ENCODE peak calls at places on chromosomes 1 and 21, in six cellular contexts. L is fibroblast of the aortic adventitia, Q is ovary, A is left ventricle myocardium inferior, C is epithelial cell of esophagus, O is fibroblast of villous mesenchyme. W is an unnamed sample.

GRCh38 chr1:231153726-231154125 is 8.1 kb upstream of the TRIM67 start:
- DNase-seq in L (no peak), Q (no peak), A (no peak), C (peak; percentile 21), O (no peak), W (no peak)

GRCh38 chr21:39444406-39445145 is 1.0 kb downstream of the LCA5L start:
- DNase-seq in L (peak; percentile 60), Q (no peak), A (no peak), C (peak; percentile 21), O (peak; percentile 49), W (peak; percentile 63)

GRCh38 chr1:112460672-112461071 is 48.1 kb upstream of the WNT2B start:
- DNase-seq in L (no peak), Q (no peak), A (no peak), C (peak; percentile 24), O (no peak), W (peak; percentile 62)

GRCh38 chr1:6889875-6890480 is 104.7 kb downstream of the CAMTA1 start:
- DNase-seq in L (peak; percentile 78), Q (peak; percentile 56), A (no peak), C (peak; percentile 68), O (peak; percentile 73), W (peak; percentile 77)

GRCh38 chr1:1182491-1183220 is 9.0 kb downstream of the TTLL10 start:
- DNase-seq in L (no peak), Q (peak; percentile 10), A (peak; percentile 14), C (no peak), O (no peak), W (no peak)

GRCh38 chr1:113874017-113874879 is 2.7 kb upstream of the PTPN22 start:
- DNase-seq in L (peak; percentile 57), Q (no peak), A (no peak), C (peak; percentile 83), O (no peak), W (peak; percentile 49)

GRCh38 chr1:16324456-16324890 is 27.8 kb downstream of the FBXO42 start:
- DNase-seq in L (peak; percentile 89), Q (no peak), A (no peak), C (peak; percentile 80), O (peak; percentile 65), W (peak; percentile 79)

GRCh38 chr1:246587606-246588005 is 21.4 kb downstream of the CNST start:
- DNase-seq in L (peak; percentile 86), Q (no peak), A (no peak), C (peak; percentile 65), O (peak; percentile 76), W (peak; percentile 76)

GRCh38 chr1:75472089-75472970 is 138.6 kb downstream of the SLC44A5 start:
- DNase-seq in L (no peak), Q (no peak), A (no peak), C (no peak), O (no peak), W (no peak)

GRCh38 chr21:33750017-33750416 is 107.7 kb downstream of the ITSN1 start:
- DNase-seq in L (no peak), Q (no peak), A (peak; percentile 35), C (no peak), O (no peak), W (no peak)

GRCh38 chr21:26887241-26887640 is 42.0 kb upstream of the ADAMTS1 start:
- DNase-seq in L (peak; percentile 87), Q (no peak), A (no peak), C (no peak), O (no peak), W (peak; percentile 37)

GRCh38 chr1:227131193-227131592 is 187.1 kb downstream of the CDC42BPA start:
- DNase-seq in L (peak; percentile 68), Q (no peak), A (no peak), C (peak; percentile 30), O (peak; percentile 43), W (peak; percentile 74)

GRCh38 chr1:167638064-167638463 is 8.0 kb downstream of the RCSD1 start:
- DNase-seq in L (no peak), Q (no peak), A (no peak), C (no peak), O (no peak), W (no peak)

GRCh38 chr1:85363526-85363925 is 87.1 kb upstream of the BCL10 start:
- DNase-seq in L (no peak), Q (no peak), A (no peak), C (no peak), O (no peak), W (no peak)

GRCh38 chr1:2611034-2611501 is 21.7 kb downstream of the MMEL1 start:
- DNase-seq in L (no peak), Q (no peak), A (no peak), C (peak; percentile 25), O (peak; percentile 6), W (no peak)

GRCh38 chr1:28580706-28581530 is 11.1 kb upstream of the RAB42 start:
- DNase-seq in L (peak; percentile 47), Q (no peak), A (no peak), C (peak; percentile 51), O (peak; percentile 34), W (peak; percentile 57)

GRCh38 chr1:28582248-28582615 is 9.8 kb upstream of the RAB42 start:
- DNase-seq in L (peak; percentile 62), Q (no peak), A (no peak), C (peak; percentile 38), O (peak; percentile 48), W (peak; percentile 58)

GRCh38 chr1:28578696-28579218 is 13.3 kb upstream of the RAB42 start:
- DNase-seq in L (no peak), Q (no peak), A (no peak), C (no peak), O (no peak), W (no peak)

GRCh38 chr1:28579374-28579773 is 12.7 kb upstream of the RAB42 start:
- DNase-seq in L (no peak), Q (no peak), A (no peak), C (no peak), O (no peak), W (no peak)

DNA sequence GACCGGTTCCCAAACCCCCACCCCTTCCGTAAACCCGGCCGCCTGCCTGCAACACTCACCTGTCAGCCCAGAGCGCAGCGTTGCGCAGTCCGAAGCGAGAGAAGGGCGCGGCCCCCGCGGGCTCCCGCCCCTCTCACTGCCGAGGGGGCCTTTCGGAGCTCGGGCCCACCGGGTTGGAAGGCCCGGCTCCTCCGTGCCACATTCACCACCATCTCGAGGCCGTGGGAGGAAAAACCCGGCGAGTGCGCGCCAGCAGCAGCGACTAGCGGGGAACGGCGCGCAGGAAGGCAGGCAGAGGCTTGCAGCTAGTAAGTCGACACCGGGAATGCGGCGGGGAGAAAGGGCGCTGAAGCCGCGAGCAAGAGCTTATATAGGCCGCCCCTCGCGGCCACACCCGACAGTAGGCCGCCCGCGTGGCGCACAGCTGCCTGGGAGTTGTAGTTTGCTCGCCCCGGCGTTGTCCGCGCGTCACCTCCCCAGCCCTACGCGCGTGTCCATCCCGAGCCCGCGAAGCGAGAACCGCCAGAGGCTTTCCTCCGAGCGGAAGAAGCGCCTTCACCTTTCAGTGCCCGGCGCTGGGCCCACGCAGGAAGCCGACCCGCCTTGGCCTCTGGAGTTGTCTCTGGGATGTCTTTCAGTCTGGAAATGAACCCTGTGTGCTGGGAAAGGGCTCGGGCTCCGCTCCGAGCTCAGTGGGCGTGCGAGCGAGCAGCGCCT is 10.4 kb upstream of the RAB42 start:
- DNase-seq in L (peak; percentile 95), Q (peak; percentile 95), A (peak; percentile 97), C (peak; percentile 95), O (peak; percentile 97), W (peak; percentile 98)
- TF ChIP-seq CTCF in L (no peak), Q (peak; percentile 49), A (peak; percentile 36), C (no peak), O (no peak), W (no peak)

GRCh38 chr1:115056395-115056798 is 26.8 kb downstream of the TSHB start:
- DNase-seq in L (peak; percentile 35), Q (no peak), A (no peak), C (no peak), O (peak; percentile 34), W (peak; percentile 62)

GRCh38 chr1:115062542-115063004 is 26.7 kb downstream of the TSPAN2 start:
- DNase-seq in L (peak; percentile 30), Q (no peak), A (peak; percentile 42), C (peak; percentile 70), O (peak; percentile 6), W (peak; percentile 29)

GRCh38 chr1:115052454-115053083 is 22.9 kb downstream of the TSHB start:
- DNase-seq in L (peak; percentile 50), Q (peak; percentile 24), A (peak; percentile 29), C (peak; percentile 80), O (peak; percentile 36), W (peak; percentile 56)

GRCh38 chr1:115060501-115060900 is 28.8 kb downstream of the TSPAN2 start:
- DNase-seq in L (no peak), Q (no peak), A (no peak), C (peak; percentile 13), O (no peak), W (peak; percentile 10)

DNA sequence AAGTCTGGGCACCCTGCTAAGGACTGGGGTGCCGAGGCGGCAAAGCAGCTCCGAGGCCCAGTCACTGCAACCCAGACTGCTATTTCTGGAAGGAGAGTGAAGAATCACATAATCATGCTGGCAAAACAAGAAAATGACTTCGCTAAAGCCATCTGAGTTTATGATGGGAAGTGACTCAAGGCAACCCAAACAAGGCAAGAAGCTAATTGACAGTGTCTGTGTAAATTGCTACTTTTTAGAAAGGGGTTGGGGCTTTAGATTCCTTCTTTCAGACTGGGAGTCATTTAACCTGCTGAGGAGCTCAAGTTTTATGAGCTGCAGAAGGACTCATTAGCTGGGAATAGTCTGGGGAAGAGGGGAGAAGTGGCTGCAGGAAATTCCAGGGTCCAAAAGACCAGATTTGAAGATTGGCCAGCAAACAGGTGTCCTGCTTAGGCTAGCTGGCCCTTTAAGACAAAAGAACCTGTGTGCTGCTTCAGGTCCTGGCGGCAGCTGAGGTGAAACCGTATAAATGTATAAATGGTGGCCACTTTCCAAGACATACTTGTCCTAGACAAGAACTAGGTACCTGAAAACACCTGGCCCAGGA is 28.1 kb downstream of the TSHB start:
- DNase-seq in L (no peak), Q (no peak), A (no peak), C (no peak), O (no peak), W (no peak)
- H3K4me3 ChIP-seq in L (no peak overlapping the region), Q (no peak overlapping the region), A (no peak overlapping the region), C (no peak overlapping the region), O (no peak overlapping the region), W (no peak overlapping the region)

GRCh38 chr1:119451158-119451557 is 36.2 kb downstream of the HSD3B2 start:
- DNase-seq in L (no peak), Q (no peak), A (no peak), C (no peak), O (no peak), W (no peak)

GRCh38 chr1:119452085-119452484 is 37.1 kb downstream of the HSD3B2 start:
- DNase-seq in L (no peak), Q (no peak), A (no peak), C (no peak), O (no peak), W (no peak)

GRCh38 chr1:119449964-119450363 is 35.0 kb downstream of the HSD3B2 start:
- DNase-seq in L (no peak), Q (no peak), A (no peak), C (peak; percentile 44), O (no peak), W (no peak)

GRCh38 chr1:119447344-119447743 is 32.4 kb downstream of the HSD3B2 start:
- DNase-seq in L (no peak), Q (no peak), A (no peak), C (no peak), O (no peak), W (no peak)

GRCh38 chr1:119448112-119448511 is 33.2 kb downstream of the HSD3B2 start:
- DNase-seq in L (no peak), Q (no peak), A (no peak), C (peak; percentile 25), O (no peak), W (no peak)
- TF ChIP-seq CTCF in L (no peak), Q (no peak), A (no peak), C (peak; percentile 37), O (peak; percentile 13), W (no peak)

GRCh38 chr1:60483471-60483870 is 409.9 kb upstream of the C1orf87 start:
- DNase-seq in L (no peak), Q (no peak), A (no peak), C (peak; percentile 72), O (no peak), W (no peak)
- H3K4me3 ChIP-seq in L (no peak overlapping the region), Q (no peak overlapping the region), A (no peak overlapping the region), C (no peak overlapping the region), O (no peak overlapping the region), W (no peak overlapping the region)